ENCODE peak calls at places on chromosomes 3 and 15, in five cellular contexts. One of them, this sample, is unnamed.

GRCh38 chr3:123899300-123899865 is 15.3 kb upstream of the MYLK start:
- DNase-seq in adrenal gland: no peak
- DNase-seq in small intestine: no peak
- DNase-seq in glutamatergic neuron: no peak
- DNase-seq in body of pancreas: no peak
- DNase-seq in this sample: no peak

GRCh38 chr3:120404876-120405275 is 45.9 kb downstream of the FSTL1 start:
- DNase-seq in adrenal gland: no peak
- DNase-seq in small intestine: no peak
- DNase-seq in glutamatergic neuron: no peak
- DNase-seq in body of pancreas: no peak
- DNase-seq in this sample: no peak

GRCh38 chr3:53260286-53260785 is 4.5 kb upstream of the TKT start:
- DNase-seq in adrenal gland: no peak
- DNase-seq in small intestine: no peak
- DNase-seq in glutamatergic neuron: no peak
- DNase-seq in body of pancreas: no peak
- DNase-seq in this sample: no peak

GRCh38 chr3:175005881-175006280 is 146.7 kb downstream of the NAALADL2 start:
- DNase-seq in adrenal gland: no peak
- DNase-seq in small intestine: no peak
- DNase-seq in glutamatergic neuron: no peak
- DNase-seq in body of pancreas: no peak
- DNase-seq in this sample: no peak

GRCh38 chr3:185983495-185984141 is 45.8 kb upstream of the TRA2B start:
- DNase-seq in adrenal gland: peak; percentile 88
- DNase-seq in small intestine: peak; percentile 73
- DNase-seq in glutamatergic neuron: peak; percentile 76
- DNase-seq in body of pancreas: peak; percentile 79
- DNase-seq in this sample: peak; percentile 87

GRCh38 chr3:195249858-195250464 is 21.0 kb downstream of the XXYLT1 start:
- DNase-seq in adrenal gland: peak; percentile 17
- DNase-seq in small intestine: no peak
- DNase-seq in glutamatergic neuron: no peak
- DNase-seq in body of pancreas: peak; percentile 7
- DNase-seq in this sample: no peak

GRCh38 chr3:178385280-178385952 is 150.8 kb upstream of the KCNMB2 start:
- DNase-seq in adrenal gland: peak; percentile 58
- DNase-seq in small intestine: peak; percentile 41
- DNase-seq in glutamatergic neuron: peak; percentile 29
- DNase-seq in body of pancreas: peak; percentile 26
- DNase-seq in this sample: peak; percentile 47

GRCh38 chr3:44363591-44363990 is 25.0 kb downstream of the TCAIM start:
- DNase-seq in adrenal gland: no peak
- DNase-seq in small intestine: no peak
- DNase-seq in glutamatergic neuron: no peak
- DNase-seq in body of pancreas: peak; percentile 19
- DNase-seq in this sample: peak; percentile 9

GRCh38 chr3:74267583-74268184 is 346.8 kb downstream of the CNTN3 start:
- DNase-seq in adrenal gland: peak; percentile 47
- DNase-seq in small intestine: peak; percentile 42
- DNase-seq in glutamatergic neuron: no peak
- DNase-seq in body of pancreas: peak; percentile 48
- DNase-seq in this sample: peak; percentile 81

GRCh38 chr15:39889601-39890000 is 30.5 kb downstream of the GPR176 start:
- DNase-seq in adrenal gland: no peak
- DNase-seq in small intestine: no peak
- DNase-seq in glutamatergic neuron: no peak
- DNase-seq in body of pancreas: no peak
- DNase-seq in this sample: no peak

GRCh38 chr3:140686128-140686527 is 8.3 kb downstream of the TRIM42 start:
- DNase-seq in adrenal gland: no peak
- DNase-seq in small intestine: no peak
- DNase-seq in glutamatergic neuron: no peak
- DNase-seq in body of pancreas: no peak
- DNase-seq in this sample: no peak

GRCh38 chr3:37510749-37511148 is 336.4 kb upstream of the LRRFIP2 start:
- DNase-seq in adrenal gland: no peak
- DNase-seq in small intestine: no peak
- DNase-seq in glutamatergic neuron: no peak
- DNase-seq in body of pancreas: no peak
- DNase-seq in this sample: no peak

GRCh38 chr15:85785887-85786777 is 8.6 kb downstream of the KLHL25 start:
- DNase-seq in adrenal gland: peak; percentile 64
- DNase-seq in small intestine: peak; percentile 77
- DNase-seq in glutamatergic neuron: no peak
- DNase-seq in body of pancreas: no peak
- DNase-seq in this sample: peak; percentile 72

GRCh38 chr15:99118258-99118632 is 13.4 kb downstream of the SYNM start:
- DNase-seq in adrenal gland: no peak
- DNase-seq in small intestine: no peak
- DNase-seq in glutamatergic neuron: no peak
- DNase-seq in body of pancreas: no peak
- DNase-seq in this sample: no peak

GRCh38 chr3:59106085-59106629 is 56.3 kb upstream of the CFAP20DC start:
- DNase-seq in adrenal gland: no peak
- DNase-seq in small intestine: peak; percentile 1
- DNase-seq in glutamatergic neuron: no peak
- DNase-seq in body of pancreas: no peak
- DNase-seq in this sample: no peak

GRCh38 chr3:140859592-140860336 is 81.9 kb upstream of the SLC25A36 start:
- DNase-seq in adrenal gland: no peak
- DNase-seq in small intestine: no peak
- DNase-seq in glutamatergic neuron: no peak
- DNase-seq in body of pancreas: no peak
- DNase-seq in this sample: no peak

GRCh38 chr15:96365781-96366525 is 35.5 kb downstream of the NR2F2 start:
- DNase-seq in adrenal gland: no peak
- DNase-seq in small intestine: no peak
- DNase-seq in glutamatergic neuron: no peak
- DNase-seq in body of pancreas: no peak
- DNase-seq in this sample: no peak

GRCh38 chr3:195086341-195086740 is 184.6 kb downstream of the XXYLT1 start:
- DNase-seq in adrenal gland: no peak
- DNase-seq in small intestine: no peak
- DNase-seq in glutamatergic neuron: no peak
- DNase-seq in body of pancreas: no peak
- DNase-seq in this sample: no peak

GRCh38 chr15:85414495-85414894 is 34.1 kb downstream of the AKAP13 start:
- DNase-seq in adrenal gland: no peak
- DNase-seq in small intestine: no peak
- DNase-seq in glutamatergic neuron: no peak
- DNase-seq in body of pancreas: no peak
- DNase-seq in this sample: no peak

GRCh38 chr3:158121295-158121694 is 11.4 kb downstream of the RSRC1 start:
- DNase-seq in adrenal gland: no peak
- DNase-seq in small intestine: no peak
- DNase-seq in glutamatergic neuron: no peak
- DNase-seq in body of pancreas: no peak
- DNase-seq in this sample: no peak

GRCh38 chr3:125055165-125055912 is 458 bp downstream of the HEG1 start:
- DNase-seq in adrenal gland: peak; percentile 28
- DNase-seq in small intestine: no peak
- DNase-seq in glutamatergic neuron: peak; percentile 65
- DNase-seq in body of pancreas: no peak
- DNase-seq in this sample: peak; percentile 69

GRCh38 chr15:28112101-28112760 is 13.1 kb upstream of the OCA2 start:
- DNase-seq in adrenal gland: no peak
- DNase-seq in small intestine: no peak
- DNase-seq in glutamatergic neuron: no peak
- DNase-seq in body of pancreas: no peak
- DNase-seq in this sample: no peak

GRCh38 chr3:45333549-45333948 is 54.8 kb upstream of the LARS2 start:
- DNase-seq in adrenal gland: no peak
- DNase-seq in small intestine: no peak
- DNase-seq in glutamatergic neuron: no peak
- DNase-seq in body of pancreas: no peak
- DNase-seq in this sample: no peak

GRCh38 chr3:15646924-15647511 is 45.5 kb downstream of the BTD start:
- DNase-seq in adrenal gland: peak; percentile 60
- DNase-seq in small intestine: no peak
- DNase-seq in glutamatergic neuron: no peak
- DNase-seq in body of pancreas: peak; percentile 42
- DNase-seq in this sample: peak; percentile 68

GRCh38 chr3:11567516-11568467 is 75.9 kb downstream of the VGLL4 start:
- DNase-seq in adrenal gland: peak; percentile 87
- DNase-seq in small intestine: no peak
- DNase-seq in glutamatergic neuron: no peak
- DNase-seq in body of pancreas: no peak
- DNase-seq in this sample: no peak

GRCh38 chr3:127829537-127829936 is 7.2 kb upstream of the MGLL start:
- DNase-seq in adrenal gland: no peak
- DNase-seq in small intestine: no peak
- DNase-seq in glutamatergic neuron: no peak
- DNase-seq in body of pancreas: no peak
- DNase-seq in this sample: no peak